ENCODE peak calls at places on chromosomes 2 and 18, in four cellular contexts. C, K, Y and H are unnamed samples.

GRCh38 chr2:149040451-149040850 is 2.0 kb downstream of the LYPD6B start:
- DNase-seq in Y (no peak), C (peak; percentile 94), K (peak; percentile 77), H (peak; percentile 42)

GRCh38 chr2:233122541-233122940 is 62.4 kb downstream of the INPP5D start:
- DNase-seq in C (no peak), K (no peak), Y (no peak), H (no peak)

GRCh38 chr2:74850816-74851566 is 17.1 kb downstream of the HK2 start:
- DNase-seq in Y (no peak), C (no peak), K (no peak), H (no peak)

GRCh38 chr18:76589309-76589708 is 94.3 kb upstream of the ZNF516 start:
- DNase-seq in C (no peak), Y (no peak), K (no peak), H (no peak)

GRCh38 chr2:47945036-47945781 is 38.9 kb upstream of the FBXO11 start:
- DNase-seq in C (no peak), K (no peak), Y (no peak), H (no peak)

GRCh38 chr2:226802573-226802972 is 3.0 kb upstream of the IRS1 start:
- DNase-seq in C (no peak), Y (no peak), K (peak; percentile 24), H (peak; percentile 81)

GRCh38 chr2:12051831-12052230 is 305.4 kb downstream of the LPIN1 start:
- DNase-seq in C (no peak), K (no peak), Y (no peak), H (no peak)

GRCh38 chr2:149291881-149292280 is 38.5 kb upstream of the LYPD6 start:
- DNase-seq in Y (no peak), K (no peak), C (no peak), H (no peak)

GRCh38 chr2:58620127-58620526 is 379.0 kb upstream of the FANCL start:
- DNase-seq in C (no peak), K (no peak), Y (no peak), H (no peak)

GRCh38 chr2:41854227-41854626 is 193.6 kb upstream of the PKDCC start:
- DNase-seq in Y (no peak), K (no peak), C (no peak), H (no peak)

GRCh38 chr2:215358312-215358845 is 46.5 kb downstream of the ATIC start:
- DNase-seq in Y (no peak), C (no peak), K (no peak), H (no peak)

GRCh38 chr2:10560626-10561025 is 112.5 kb upstream of the ODC1 start:
- DNase-seq in Y (no peak), K (peak; percentile 61), C (peak; percentile 32), H (no peak)

GRCh38 chr2:179263460-179264237 is 983 bp downstream of the SESTD1 start:
- DNase-seq in C (peak; percentile 59), Y (no peak), K (peak; percentile 18), H (no peak)

DNA sequence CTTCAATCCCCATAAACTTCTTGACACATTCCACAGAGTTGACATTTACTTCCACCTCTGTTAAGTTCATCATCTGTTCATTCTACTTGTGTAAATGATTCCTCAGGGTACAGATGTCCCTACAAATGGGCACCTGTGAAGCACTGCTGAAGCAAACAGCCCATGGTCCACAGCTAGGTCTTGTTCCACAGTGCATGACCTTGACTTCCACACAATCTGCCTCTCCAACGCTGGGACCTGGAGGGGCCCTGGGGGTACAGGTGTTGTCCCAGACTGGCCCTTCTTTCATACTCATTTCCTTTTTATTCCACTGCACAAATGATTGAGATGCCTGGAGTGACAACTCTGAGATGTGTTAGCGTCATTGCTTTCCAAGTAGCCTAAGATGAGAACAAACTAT is 31.3 kb downstream of the PIEZO2 start:
- DNase-seq in K (no peak), C (no peak), Y (no peak), H (no peak)
- H3K36me3 ChIP-seq in K (no peaks in the 10 kb centered on the region), C (no peaks in the 10 kb centered on the region), Y (no peaks in the 10 kb centered on the region), H (no peaks in the 10 kb centered on the region)

DNA sequence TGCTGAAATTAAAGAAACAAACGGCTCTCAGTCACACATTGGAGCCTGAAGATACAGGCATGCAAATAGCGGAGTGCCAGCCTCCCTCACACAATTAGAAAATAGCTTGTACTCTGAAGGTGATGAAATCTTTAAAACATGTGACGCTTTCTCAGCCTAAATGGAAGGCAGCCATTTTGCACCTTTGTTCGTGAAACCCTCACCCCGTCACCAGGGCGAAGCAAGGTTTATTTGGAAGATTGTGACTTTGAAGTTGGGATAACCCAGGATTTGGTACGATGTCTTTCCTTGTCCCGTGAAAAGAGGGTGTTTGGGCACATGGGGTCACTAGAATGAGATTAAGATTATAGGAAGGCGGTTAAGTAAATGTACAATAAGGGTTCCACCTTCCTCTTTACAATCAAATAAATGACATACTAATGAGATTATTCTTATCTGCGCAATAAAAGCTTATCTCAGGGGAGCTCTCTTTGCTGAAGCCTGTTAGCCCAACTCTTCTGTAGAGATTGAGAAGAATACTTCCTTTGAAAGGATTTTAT is 4.2 kb downstream of the SH3BP4 start:
- DNase-seq in Y (no peak), C (no peak), K (no peak), H (no peak)
- TF ChIP-seq POLR2A in Y (no peak), C (no peak), K (no peak), H (no peak)

DNA sequence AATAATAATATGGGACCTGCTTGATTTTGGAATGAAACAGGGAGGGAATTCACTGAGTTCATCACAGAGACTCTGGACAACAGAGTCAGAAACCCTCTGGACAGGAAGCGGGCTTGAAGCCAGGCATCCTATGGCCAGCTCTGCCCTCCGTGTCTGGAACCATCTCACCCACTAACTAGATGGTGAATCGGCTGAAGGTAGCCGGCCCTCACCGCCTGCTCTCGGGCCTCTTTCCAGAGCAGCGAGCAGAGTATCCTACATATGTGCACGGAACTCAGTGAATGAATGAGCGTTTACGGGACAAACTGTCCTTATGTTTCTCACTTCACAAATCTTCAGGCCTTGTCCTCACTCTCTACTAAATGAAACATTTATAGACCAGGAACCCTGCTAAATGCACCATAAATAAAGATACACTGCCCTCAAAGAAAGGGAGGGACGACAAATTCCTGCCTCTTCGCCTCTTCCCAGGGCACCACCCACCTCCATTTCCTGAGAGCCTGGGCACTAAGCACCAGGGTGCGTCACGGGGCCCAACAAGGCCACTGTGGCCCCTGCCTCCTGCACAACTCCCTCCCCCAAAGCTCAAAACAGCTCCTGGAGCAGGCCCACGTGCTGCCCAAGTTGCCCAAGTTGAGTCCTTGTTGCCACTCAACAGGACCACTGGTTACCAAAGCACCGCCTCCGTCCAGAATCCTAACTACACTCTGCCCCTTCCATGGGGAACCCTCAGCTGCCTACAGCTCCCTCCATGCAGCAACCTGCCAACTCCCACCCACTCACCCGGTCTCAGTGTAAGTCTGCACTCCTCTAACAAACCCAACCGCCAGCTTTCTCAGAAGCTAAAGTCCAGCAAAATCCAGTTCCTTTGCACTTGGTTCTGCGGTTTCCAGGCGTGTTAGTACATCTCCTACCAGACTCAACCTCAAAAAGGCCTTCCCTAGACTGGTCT is 1.7 kb downstream of the TBC1D8 start:
- DNase-seq in C (no peak), Y (no peak), K (no peak), H (no peak)
- TF ChIP-seq EGR1 in C (no peak), Y (no peak), K (no peak), H (no peak)

GRCh38 chr18:2914185-2914584 is 67.4 kb downstream of the EMILIN2 start:
- DNase-seq in K (no peak), C (no peak), Y (no peak), H (no peak)
- H3K36me3 ChIP-seq in K (peaks cover 27% of the 10 kb centered on the region), C (no peaks in the 10 kb centered on the region), Y (peaks cover 24% of the 10 kb centered on the region), H (peaks cover 17% of the 10 kb centered on the region)

GRCh38 chr2:46913471-46914381 is 1.9 kb downstream of the MCFD2 start:
- DNase-seq in K (peak; percentile 53), C (no peak), Y (no peak), H (peak; percentile 27)
- TF ChIP-seq POLR2A in K (peak; percentile 48), C (no peak), Y (no peak), H (no peak)

GRCh38 chr18:70256994-70257393 is 31.9 kb upstream of the SOCS6 start:
- DNase-seq in Y (no peak), K (no peak), C (no peak), H (no peak)

GRCh38 chr18:70258243-70258642 is 30.6 kb upstream of the SOCS6 start:
- DNase-seq in K (no peak), Y (no peak), C (no peak), H (no peak)

GRCh38 chr18:70263336-70263735 is 25.5 kb upstream of the SOCS6 start:
- DNase-seq in C (no peak), Y (no peak), K (no peak), H (no peak)

GRCh38 chr18:70261141-70261788 is 27.6 kb upstream of the SOCS6 start:
- DNase-seq in Y (no peak), C (no peak), K (no peak), H (no peak)

DNA sequence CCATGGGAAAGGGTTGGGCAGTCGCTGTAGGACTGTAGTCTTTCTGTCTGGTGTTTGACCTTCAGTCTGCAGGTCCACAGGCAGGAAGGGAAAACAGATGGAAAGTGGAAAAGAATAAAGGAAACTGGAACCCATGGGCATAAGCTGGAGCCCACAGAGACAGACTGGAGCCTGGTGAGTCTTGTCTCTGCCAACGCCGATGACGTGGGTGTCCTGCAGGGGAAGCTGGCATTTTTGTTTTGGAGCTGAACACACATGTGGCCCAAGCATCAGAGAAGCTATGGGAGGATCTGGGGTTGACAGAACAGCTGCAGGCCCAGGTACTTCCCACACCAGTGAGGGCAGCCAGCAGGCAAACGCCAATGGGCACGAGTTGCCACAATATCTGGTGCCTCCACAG is 28.2 kb upstream of the SOCS6 start:
- DNase-seq in C (no peak), Y (no peak), K (no peak), H (no peak)
- TF ChIP-seq EGR1 in C (no peak), Y (no peak), K (no peak), H (no peak)

DNA sequence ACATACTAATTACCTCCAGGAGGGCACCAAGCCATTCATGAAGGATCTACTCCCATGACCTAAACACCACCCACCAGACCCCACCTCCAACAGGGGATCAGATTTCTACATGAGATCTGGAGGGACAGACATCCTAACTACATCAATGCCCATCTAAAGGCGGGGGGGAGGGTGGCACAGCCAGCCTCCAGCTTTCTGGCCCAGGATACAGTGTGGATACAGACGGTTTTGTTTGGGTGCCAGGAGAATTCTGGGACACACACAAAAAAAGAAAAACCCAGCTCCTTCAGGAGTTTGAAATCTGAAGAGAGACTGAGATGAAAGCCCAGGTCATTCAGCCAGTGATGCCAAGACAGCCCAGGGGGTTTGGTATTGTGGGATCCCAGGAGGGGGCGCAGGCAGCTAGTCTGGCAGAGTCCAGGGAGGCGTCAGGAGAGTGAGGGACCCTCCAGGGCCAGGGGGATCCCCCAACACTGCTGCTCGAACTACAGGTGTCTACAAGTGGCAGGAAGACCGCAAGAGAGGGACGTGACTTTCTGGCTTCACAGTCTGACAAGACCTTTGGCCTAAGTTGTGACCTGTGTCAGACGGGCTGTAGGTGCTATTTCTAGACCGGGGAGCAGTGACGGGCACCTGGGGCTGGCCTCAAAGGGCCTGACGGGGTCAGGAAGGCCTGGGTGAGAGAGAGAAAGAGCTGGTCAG is 62.1 kb downstream of the NDUFA10 start:
- DNase-seq in C (no peak), K (no peak), Y (no peak), H (no peak)
- H3K36me3 ChIP-seq in C (no peaks in the 10 kb centered on the region), K (peaks cover 91% of the 10 kb centered on the region), Y (peaks cover 20% of the 10 kb centered on the region), H (peaks cover 4% of the 10 kb centered on the region)